ENCODE peak calls at places on chromosomes 11 and 22, in four cellular contexts. T, U, P and J are unnamed samples.

GRCh38 chr11:124915541-124916369 is 3.3 kb upstream of the HEPN1 start:
- DNase-seq in T (no peak), U (no peak), P (no peak), J (peak; percentile 80)

GRCh38 chr11:28833670-28834069 is 725.5 kb downstream of the METTL15 start:
- DNase-seq in T (no peak), U (no peak), P (no peak), J (peak; percentile 99)

GRCh38 chr22:35258144-35258988 is 1.1 kb downstream of the HMGXB4 start:
- DNase-seq in T (peak; percentile 48), U (no peak), P (no peak), J (peak; percentile 11)

GRCh38 chr11:3816673-3817072 is 8.3 kb downstream of the PGAP2 start:
- DNase-seq in T (no peak), U (no peak), P (no peak), J (no peak)

GRCh38 chr11:59766542-59766941 is 11.4 kb downstream of the STX3 start:
- DNase-seq in T (no peak), U (no peak), P (no peak), J (no peak)

GRCh38 chr11:2319791-2320481 is 18.1 kb downstream of the TSPAN32 start:
- DNase-seq in T (no peak), U (no peak), P (no peak), J (no peak)

GRCh38 chr11:131615611-131616010 is 245.2 kb downstream of the NTM start:
- DNase-seq in T (no peak), U (no peak), P (no peak), J (no peak)

GRCh38 chr22:48098243-48098935 is 1335.9 kb downstream of the TBC1D22A start:
- DNase-seq in T (no peak), U (no peak), P (peak; percentile 93), J (no peak)

GRCh38 chr11:77115181-77115611 is 12.6 kb downstream of the OMP start:
- DNase-seq in T (no peak), U (no peak), P (no peak), J (no peak)

GRCh38 chr11:111359223-111360149 is 19.6 kb downstream of the POU2AF1 start:
- DNase-seq in T (no peak), U (peak; percentile 74), P (no peak), J (no peak)

GRCh38 chr11:16883179-16883578 is 131.0 kb downstream of the PLEKHA7 start:
- DNase-seq in T (no peak), U (no peak), P (no peak), J (no peak)

GRCh38 chr22:36506637-36507517 is at the start of gene FOXRED2:
- DNase-seq in T (peak; percentile 99), U (peak; percentile 75), P (no peak), J (peak; percentile 68)

GRCh38 chr22:17781319-17782031 is 7.2 kb upstream of the BID start:
- DNase-seq in T (peak; percentile 57), U (peak; percentile 78), P (peak; percentile 60), J (peak; percentile 94)

GRCh38 chr11:85725510-85726258 is 39.7 kb upstream of the CCDC89 start:
- DNase-seq in T (no peak), U (no peak), P (no peak), J (peak; percentile 97)

GRCh38 chr11:76379811-76380160 is 1.1 kb downstream of the THAP12 start:
- DNase-seq in T (no peak), U (no peak), P (no peak), J (no peak)

GRCh38 chr11:65524010-65524746 is 705 bp upstream of the SCYL1 start:
- DNase-seq in T (peak; percentile 54), U (no peak), P (no peak), J (no peak)

GRCh38 chr11:78046486-78046854 is 17.2 kb upstream of the THRSP start:
- DNase-seq in T (no peak), U (no peak), P (no peak), J (no peak)

GRCh38 chr11:128667873-128668272 is 26.0 kb upstream of the FLI1 start:
- DNase-seq in T (no peak), U (no peak), P (no peak), J (peak; percentile 54)

GRCh38 chr11:83508804-83509203 is 222.6 kb upstream of the CCDC90B start:
- DNase-seq in T (no peak), U (peak; percentile 78), P (no peak), J (no peak)

GRCh38 chr11:46197421-46197820 is 76.2 kb upstream of the PHF21A start:
- DNase-seq in T (no peak), U (no peak), P (no peak), J (no peak)

GRCh38 chr11:12245091-12245490 is 132.3 kb upstream of the PARVA start:
- DNase-seq in T (no peak), U (no peak), P (no peak), J (no peak)

GRCh38 chr22:37563153-37564081 is 3.1 kb downstream of the CDC42EP1 start:
- DNase-seq in T (no peak), U (peak; percentile 97), P (no peak), J (peak; percentile 97)

GRCh38 chr11:25943777-25944661 is 387.9 kb upstream of the ANO3 start:
- DNase-seq in T (peak; percentile 6), U (no peak), P (no peak), J (no peak)

GRCh38 chr22:29994027-29994715 is 86.1 kb upstream of the HORMAD2 start:
- DNase-seq in T (peak; percentile 14), U (peak; percentile 62), P (no peak), J (peak; percentile 89)

GRCh38 chr11:1967641-1968225 is 20.6 kb downstream of the MRPL23 start:
- DNase-seq in T (no peak), U (no peak), P (no peak), J (no peak)

GRCh38 chr11:68890490-68891231 is 13.0 kb downstream of the MRPL21 start:
- DNase-seq in T (peak; percentile 97), U (no peak), P (no peak), J (peak; percentile 64)

GRCh38 chr11:69874984-69875673 is 55.9 kb upstream of the FGF3 start:
- DNase-seq in T (peak; percentile 13), U (no peak), P (no peak), J (no peak)

GRCh38 chr22:39577361-39577760 is 6.8 kb downstream of the CACNA1I start:
- DNase-seq in T (no peak), U (no peak), P (no peak), J (no peak)

GRCh38 chr11:122895591-122895990 is 13.0 kb downstream of the JHY start:
- DNase-seq in T (no peak), U (no peak), P (no peak), J (no peak)

GRCh38 chr22:50027639-50028537 is 15.3 kb upstream of the IL17REL start:
- DNase-seq in T (peak; percentile 84), U (no peak), P (no peak), J (peak; percentile 13)

GRCh38 chr11:108805030-108805429 is 140.2 kb downstream of the DDX10 start:
- DNase-seq in T (no peak), U (no peak), P (no peak), J (no peak)

GRCh38 chr11:35814720-35815305 is 129.0 kb upstream of the LDLRAD3 start:
- DNase-seq in T (no peak), U (no peak), P (no peak), J (peak; percentile 18)

GRCh38 chr22:24996420-24996952 is 44.0 kb downstream of the KIAA1671 start:
- DNase-seq in T (peak; percentile 44), U (no peak), P (no peak), J (no peak)

GRCh38 chr11:115872418-115872817 is 368.2 kb upstream of the CADM1 start:
- DNase-seq in T (no peak), U (no peak), P (no peak), J (no peak)

DNA sequence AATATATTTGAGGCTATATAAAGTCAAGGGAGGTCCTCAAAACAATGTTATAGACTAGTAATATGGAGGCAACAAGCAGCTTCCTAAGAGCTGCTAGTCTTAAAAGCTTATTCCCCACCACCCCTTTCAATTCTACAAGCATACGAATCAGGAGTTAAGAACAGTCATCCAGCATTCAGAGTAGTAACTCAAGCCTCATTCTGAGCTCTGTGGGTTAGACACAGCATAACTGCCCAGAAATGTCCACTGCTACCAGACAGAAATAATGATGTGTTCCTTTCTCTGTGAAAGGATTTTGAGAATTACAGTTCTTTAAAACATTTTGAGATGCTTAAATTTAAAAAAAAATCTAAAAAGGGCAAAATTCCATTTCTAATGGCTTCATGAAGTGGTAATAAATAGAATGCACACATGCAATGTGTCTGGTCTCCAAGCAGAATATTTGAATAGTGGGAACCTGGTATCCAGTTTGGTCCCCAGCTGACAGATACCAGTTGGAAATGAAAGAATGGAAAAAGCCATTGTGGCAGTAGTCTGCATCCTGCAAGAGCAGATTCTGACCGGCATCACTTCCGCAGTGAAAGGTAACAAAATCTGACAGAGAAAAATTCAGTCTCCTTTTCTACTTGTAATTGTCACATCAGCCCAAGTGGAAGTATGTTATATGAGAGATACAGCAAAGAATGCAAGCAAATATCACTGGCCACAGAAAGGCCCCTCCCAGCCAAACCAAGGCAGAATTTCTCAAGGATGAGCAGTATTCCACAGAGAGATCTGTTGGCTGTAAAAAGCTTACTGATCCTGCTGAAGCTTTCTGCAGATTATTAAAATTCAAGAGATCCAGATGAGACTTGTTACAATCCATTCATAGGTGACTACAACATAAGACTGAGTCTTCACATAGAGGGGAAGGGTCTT is 310.8 kb upstream of the PITPNB start:
- DNase-seq in T (no peak), U (no peak), P (no peak), J (peak; percentile 62)
- H3K9ac ChIP-seq in T (peak overlapping the region; percentile 2), U (no peak overlapping the region), P (no peak overlapping the region), J (no peak overlapping the region)

DNA sequence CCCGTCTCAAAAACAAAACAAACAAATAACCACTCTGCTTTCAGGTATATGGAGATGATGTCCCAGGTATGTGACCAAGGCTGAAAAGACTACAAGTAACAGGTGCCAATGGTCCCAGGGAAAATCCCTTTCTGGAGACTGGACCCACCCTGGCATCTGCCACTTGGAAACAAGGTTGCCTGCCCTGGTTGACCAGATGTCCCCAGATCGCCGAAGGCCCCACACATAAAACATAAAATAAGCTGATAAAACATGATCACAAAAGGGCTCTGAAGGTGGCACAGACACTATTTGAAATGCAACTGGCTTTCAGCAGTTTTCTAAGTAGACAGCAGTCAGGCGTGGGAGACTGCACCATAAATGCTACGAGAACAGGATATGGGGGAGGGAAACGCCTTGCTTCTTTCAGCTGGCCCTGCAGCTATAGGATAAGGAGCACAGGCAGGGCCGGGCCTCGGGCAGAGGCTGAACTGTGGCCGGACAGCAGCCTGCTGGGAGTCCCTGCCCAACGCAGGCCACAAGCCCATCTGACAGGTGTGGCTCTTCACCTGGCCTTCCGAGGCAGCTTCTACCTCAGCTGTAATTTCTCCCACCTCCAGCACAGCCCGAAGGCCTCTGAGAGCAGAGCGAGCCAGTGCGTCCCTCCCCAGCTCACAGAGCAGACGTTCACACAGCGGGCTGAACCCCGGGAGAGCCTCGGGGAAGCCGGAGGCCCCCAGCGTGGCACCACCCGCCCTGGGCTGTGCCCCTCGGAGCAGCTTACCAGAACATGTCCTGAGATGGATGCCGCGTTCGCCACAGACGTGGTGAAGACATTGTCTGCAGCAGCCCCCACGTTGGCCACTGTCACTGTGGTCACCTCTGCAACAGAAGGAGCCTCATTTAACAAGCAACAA is 4.0 kb downstream of the DEAF1 start:
- DNase-seq in T (no peak), U (no peak), P (no peak), J (no peak)
- TF ChIP-seq MXI1 in T (no peak), U (no peak), P (no peak), J (no peak)

DNA sequence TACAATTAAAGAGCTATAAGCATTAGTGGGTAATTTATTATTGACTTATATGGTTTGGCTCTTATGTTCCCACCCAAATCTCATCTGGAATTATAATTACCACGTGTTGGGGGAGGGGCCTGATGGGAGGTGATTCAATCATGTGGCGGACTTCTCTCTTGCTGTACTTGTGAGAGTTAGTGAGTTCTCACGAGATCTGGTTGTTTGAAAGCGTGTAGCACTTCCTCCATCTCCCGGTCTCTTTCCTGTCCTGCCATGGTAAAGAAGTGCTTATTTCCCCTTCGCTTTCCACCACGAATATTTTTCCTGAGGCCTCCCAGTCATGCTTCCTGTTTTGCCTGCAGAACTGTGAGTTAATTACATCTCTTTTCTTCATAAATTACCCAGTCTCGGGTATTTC is 28.1 kb upstream of the CHORDC1 start:
- DNase-seq in T (no peak), U (peak; percentile 72), P (no peak), J (no peak)
- H3K9ac ChIP-seq in T (no peak overlapping the region), U (peak overlapping the region; percentile 63), P (no peak overlapping the region), J (no peak overlapping the region)

GRCh38 chr11:102322560-102322959 is 5.3 kb downstream of the BIRC3 start:
- DNase-seq in T (no peak), U (no peak), P (no peak), J (no peak)
- TF ChIP-seq MXI1 in T (no peak), U (no peak), P (no peak), J (no peak)